ENCODE peak calls at places on chromosomes 1 and 21, in four cellular contexts. N is GM23338, C is suprapubic skin, O is breast epithelium. F is an unnamed sample.

GRCh38 chr1:232923739-232924386 is 26.5 kb upstream of the NTPCR start:
- DNase-seq in C (no peak), O (no peak), N (no peak), F (no peak)

GRCh38 chr1:245290836-245291235 is 136.1 kb downstream of the KIF26B start:
- DNase-seq in O (no peak), N (no peak), C (no peak), F (no peak)

GRCh38 chr1:109443476-109443875 is 17.2 kb upstream of the PSMA5 start:
- DNase-seq in C (no peak), N (no peak), O (no peak), F (no peak)

GRCh38 chr1:221309711-221310110 is 430.5 kb downstream of the HLX start:
- DNase-seq in N (no peak), C (no peak), O (no peak), F (no peak)

GRCh38 chr21:34636961-34637360 is 22.0 kb upstream of the RCAN1 start:
- DNase-seq in C (no peak), O (no peak), N (no peak), F (no peak)

GRCh38 chr1:16888806-16889178 is 7.0 kb upstream of the RNU1-2 start:
- DNase-seq in O (no peak), C (no peak), N (peak; percentile 78), F (no peak)

GRCh38 chr1:54865238-54866073 is 21.5 kb downstream of the DHCR24 start:
- DNase-seq in C (no peak), O (no peak), N (no peak), F (no peak)

GRCh38 chr1:213326666-213327317 is 275.8 kb downstream of the RPS6KC1 start:
- DNase-seq in C (no peak), N (no peak), O (peak; percentile 62), F (no peak)

GRCh38 chr1:199463521-199464127 is 563.9 kb upstream of the NR5A2 start:
- DNase-seq in N (peak; percentile 88), C (no peak), O (no peak), F (no peak)

GRCh38 chr1:36199934-36200741 is 24.1 kb upstream of the THRAP3 start:
- DNase-seq in O (peak; percentile 89), N (no peak), C (peak; percentile 77), F (no peak)

GRCh38 chr1:165787741-165788140 is 19.1 kb upstream of the TMCO1 start:
- DNase-seq in C (no peak), O (no peak), N (no peak), F (no peak)

GRCh38 chr1:48019714-48020315 is 22.6 kb upstream of the TRABD2B start:
- DNase-seq in N (no peak), C (no peak), O (peak; percentile 95), F (no peak)

GRCh38 chr1:89382479-89382878 is 18.6 kb downstream of the GBP6 start:
- DNase-seq in N (no peak), C (no peak), O (no peak), F (no peak)

GRCh38 chr1:48532976-48533375 is 61.0 kb upstream of the SPATA6 start:
- DNase-seq in C (no peak), N (no peak), O (no peak), F (no peak)

GRCh38 chr1:29437946-29438345 is 201.6 kb downstream of the PTPRU start:
- DNase-seq in O (no peak), N (no peak), C (peak; percentile 16), F (no peak)

GRCh38 chr1:50268049-50268448 is 155.2 kb downstream of the DMRTA2 start:
- DNase-seq in N (peak; percentile 85), O (no peak), C (no peak), F (no peak)

GRCh38 chr21:33937146-33937545 is 21.5 kb upstream of the ATP5PO start:
- DNase-seq in C (no peak), O (no peak), N (no peak), F (no peak)

GRCh38 chr1:15137807-15138206 is 15.7 kb upstream of the TMEM51 start:
- DNase-seq in N (no peak), O (no peak), C (no peak), F (no peak)

GRCh38 chr1:101051688-101052638 is 26.4 kb upstream of the DPH5 start:
- DNase-seq in C (no peak), O (no peak), N (no peak), F (no peak)

GRCh38 chr1:32470991-32471694 is 6.3 kb downstream of the ZBTB8B start:
- DNase-seq in C (no peak), N (peak; percentile 69), O (no peak), F (peak; percentile 25)

GRCh38 chr1:247288341-247288740 is 32.5 kb downstream of the VN1R5 start:
- DNase-seq in N (no peak), C (no peak), O (no peak), F (peak; percentile 32)

GRCh38 chr1:243396876-243397275 is 141.0 kb downstream of the SDCCAG8 start:
- DNase-seq in N (no peak), C (no peak), O (no peak), F (no peak)

GRCh38 chr1:223765719-223766340 is 53.5 kb downstream of the CAPN2 start:
- DNase-seq in N (no peak), C (no peak), O (no peak), F (no peak)

GRCh38 chr1:1946540-1946939 is 27.5 kb upstream of the TMEM52 start:
- DNase-seq in N (no peak), C (no peak), O (no peak), F (no peak)

GRCh38 chr1:58932820-58933598 is 149.2 kb upstream of the JUN start:
- DNase-seq in C (no peak), N (no peak), O (peak; percentile 40), F (no peak)

GRCh38 chr1:112546076-112546475 is 37.3 kb downstream of the WNT2B start:
- DNase-seq in N (no peak), O (no peak), C (no peak), F (no peak)

GRCh38 chr1:237258871-237259270 is 216.9 kb downstream of the RYR2 start:
- DNase-seq in C (no peak), O (no peak), N (no peak), F (no peak)

GRCh38 chr1:43207229-43207853 is 35.2 kb downstream of the CFAP57 start:
- DNase-seq in O (no peak), C (no peak), N (no peak), F (no peak)
- H3K4me3 ChIP-seq in O (no peak overlapping the region), C (no peak overlapping the region), N (no peak overlapping the region), F (no peak overlapping the region)

DNA sequence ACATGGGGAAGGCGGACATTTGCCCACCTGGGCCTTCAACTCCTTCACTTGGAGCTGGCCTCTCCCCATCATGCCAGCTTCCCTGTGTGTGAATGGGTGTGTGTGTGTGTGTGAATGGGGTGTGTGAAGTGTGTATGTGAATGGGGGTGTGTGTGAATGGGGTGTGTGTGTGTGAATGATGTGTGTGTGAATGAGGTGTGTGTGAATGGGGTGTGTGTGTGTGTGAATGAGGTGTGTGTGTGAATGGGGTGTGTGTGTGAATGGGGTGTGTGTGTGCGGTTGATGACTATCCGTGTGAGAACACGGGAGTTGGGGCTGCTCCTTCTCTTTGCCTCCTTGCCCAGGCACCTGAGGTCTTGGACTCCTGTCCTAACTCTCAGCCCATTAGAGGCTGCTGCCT is 9.6 kb downstream of the MFSD2A start:
- DNase-seq in C (no peak), O (no peak), N (no peak), F (no peak)
- TF ChIP-seq POLR2AphosphoS5 in C (no peak), O (no peak), N (no peak), F (peak; percentile 66)

GRCh38 chr1:52926864-52927218 is 235 bp upstream of the SCP2 start:
- DNase-seq in O (no peak), C (no peak), N (no peak), F (no peak)
- H3K4me3 ChIP-seq in O (peak overlapping the region; percentile 69), C (peak overlapping the region; percentile 77), N (peak overlapping the region; percentile 84), F (peak overlapping the region; percentile 37)

GRCh38 chr1:84192681-84193080 is 48.6 kb downstream of the PRKACB start:
- DNase-seq in O (no peak), C (no peak), N (no peak), F (no peak)

DNA sequence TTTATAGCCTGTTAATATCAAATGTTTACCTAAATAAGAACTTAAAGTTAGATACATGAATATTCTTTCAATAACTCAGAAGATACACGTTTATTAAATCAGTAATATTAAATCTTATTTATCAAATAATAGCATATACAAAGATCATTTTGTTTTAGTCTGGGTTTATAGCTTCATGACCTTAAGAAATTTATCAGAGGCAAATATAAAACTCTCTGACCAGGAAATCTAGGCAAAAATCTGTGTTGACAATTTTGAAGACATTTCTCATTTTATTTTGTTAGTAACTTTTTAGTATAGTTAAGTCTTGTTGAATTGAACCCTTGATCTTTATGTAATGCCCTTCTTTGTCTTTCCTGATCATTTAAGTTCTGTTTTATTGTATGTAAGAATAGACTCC is 46.4 kb downstream of the PRKACB start:
- DNase-seq in N (no peak), O (no peak), C (no peak), F (no peak)
- TF ChIP-seq POLR2AphosphoS5 in N (no peak), O (no peak), C (no peak), F (no peak)